ENCODE peak calls at places on chromosomes 6 and 20, in seven cellular contexts. C is stomach; M is pancreas; W is CD8-positive, alpha-beta T cell; U is psoas muscle; Y is esophagus squamous epithelium; A is heart left ventricle. I is an unnamed sample.
A peak's percentile ranks its signal among the peaks of the same experiment; 100 is the strongest.

GRCh38 chr6:48027704-48028435 is 83.1 kb downstream of the PTCHD4 start:
- DNase-seq in C (no peak), M (no peak), W (no peak), U (no peak), Y (no peak), A (no peak), I (no peak)

GRCh38 chr6:89347825-89348224 is 4.7 kb downstream of the UBE2J1 start:
- DNase-seq in C (no peak), M (no peak), W (no peak), U (no peak), Y (no peak), A (peak; percentile 39), I (no peak)

GRCh38 chr6:136927313-136927712 is 5.2 kb downstream of the SLC35D3 start:
- DNase-seq in C (no peak), M (no peak), W (no peak), U (no peak), Y (no peak), A (no peak), I (no peak)

GRCh38 chr6:170347091-170347490 is 40.5 kb downstream of the FAM120B start:
- DNase-seq in C (no peak), M (no peak), W (no peak), U (no peak), Y (no peak), A (no peak), I (no peak)

GRCh38 chr6:144149894-144150672 is at the start of gene STX11:
- DNase-seq in C (peak; percentile 67), M (peak; percentile 54), W (peak; percentile 71), U (peak; percentile 76), Y (no peak), A (peak; percentile 84), I (peak; percentile 56)

GRCh38 chr6:129709451-129709908 is 497 bp downstream of the ARHGAP18 start:
- DNase-seq in C (peak; percentile 38), M (peak; percentile 24), W (no peak), U (no peak), Y (no peak), A (no peak), I (peak; percentile 39)

GRCh38 chr6:167827062-167827587 is 414 bp downstream of the AFDN start:
- DNase-seq in C (peak; percentile 44), M (peak; percentile 70), W (no peak), U (no peak), Y (no peak), A (peak; percentile 43), I (peak; percentile 65)

GRCh38 chr6:149028767-149029405 is 282.1 kb downstream of the UST start:
- DNase-seq in C (peak; percentile 58), M (peak; percentile 46), W (peak; percentile 68), U (no peak), Y (no peak), A (peak; percentile 30), I (peak; percentile 80)

GRCh38 chr20:53664121-53664520 is 70.5 kb upstream of the ZNF217 start:
- DNase-seq in C (peak; percentile 39), M (no peak), W (no peak), U (no peak), Y (no peak), A (no peak), I (no peak)

GRCh38 chr6:157912326-157912725 is 69.3 kb upstream of the SYNJ2 start:
- DNase-seq in C (no peak), M (no peak), W (no peak), U (no peak), Y (no peak), A (no peak), I (no peak)

GRCh38 chr6:15292721-15293302 is 46.9 kb downstream of the JARID2 start:
- DNase-seq in C (no peak), M (no peak), W (no peak), U (no peak), Y (no peak), A (no peak), I (no peak)

GRCh38 chr6:52642381-52642780 is 28.5 kb upstream of the TMEM14A start:
- DNase-seq in C (no peak), M (no peak), W (no peak), U (no peak), Y (no peak), A (no peak), I (no peak)

GRCh38 chr20:13554076-13554475 is 84.7 kb downstream of the TASP1 start:
- DNase-seq in C (no peak), M (no peak), W (no peak), U (no peak), Y (no peak), A (no peak), I (no peak)

GRCh38 chr6:50102676-50103075 is 52.9 kb upstream of the DEFB112 start:
- DNase-seq in C (no peak), M (no peak), W (no peak), U (no peak), Y (no peak), A (no peak), I (no peak)

GRCh38 chr6:65448806-65449397 is 258.1 kb downstream of the EYS start:
- DNase-seq in C (no peak), M (no peak), W (no peak), U (no peak), Y (no peak), A (no peak), I (no peak)

GRCh38 chr6:40112350-40112749 is 178.1 kb upstream of the MOCS1 start:
- DNase-seq in C (no peak), M (no peak), W (no peak), U (no peak), Y (no peak), A (no peak), I (no peak)

DNA sequence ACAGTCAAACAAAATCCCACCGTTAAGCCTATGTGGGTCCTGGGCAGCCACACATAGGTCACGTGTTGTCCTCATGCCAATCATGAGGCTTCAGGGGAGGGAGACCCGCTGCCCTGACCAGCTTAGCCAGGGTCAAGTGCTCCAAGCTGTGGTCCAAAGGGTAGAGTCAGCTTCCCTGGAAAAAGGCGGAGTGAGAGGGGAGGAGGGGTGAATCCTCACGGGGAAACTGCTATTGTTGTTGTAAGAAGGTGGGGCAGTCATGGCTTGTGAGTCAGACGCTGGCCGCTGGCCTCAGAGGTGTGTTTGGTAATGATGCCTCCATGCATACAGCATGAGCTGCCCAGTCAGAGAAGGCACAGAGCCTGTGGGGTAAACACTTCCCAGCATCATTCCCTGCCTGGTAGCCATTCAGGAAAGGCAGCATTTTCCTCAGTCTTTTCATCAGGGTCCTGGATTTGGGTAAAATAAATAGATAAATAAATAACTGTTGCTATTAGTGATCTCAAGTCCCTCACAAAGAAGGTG is 8.7 kb downstream of the CST3 start:
- DNase-seq in C (peak; percentile 70), M (no peak), W (no peak), U (peak; percentile 63), Y (no peak), A (peak; percentile 75), I (no peak)
- H3K27ac ChIP-seq in C (peak overlapping the region; percentile 23), M (no peak overlapping the region), W (no peak overlapping the region), U (peak overlapping the region; percentile 56), Y (peak overlapping the region; percentile 32), A (peak overlapping the region; percentile 57), I (no peak overlapping the region)

GRCh38 chr6:32195652-32195901 is 3.1 kb upstream of the GPSM3 start:
- DNase-seq in C (peak; percentile 100), M (peak; percentile 100), W (peak; percentile 100), U (peak; percentile 100), Y (peak; percentile 100), A (peak; percentile 100), I (peak; percentile 100)
- H3K4me3 ChIP-seq in C (peak overlapping the region; percentile 52), M (peak overlapping the region; percentile 83), W (peak overlapping the region; percentile 85), U (peak overlapping the region; percentile 88), Y (peak overlapping the region; percentile 81), A (no peak overlapping the region), I (peak overlapping the region; percentile 83)

GRCh38 chr6:141470810-141471209 is 661.9 kb upstream of the GJE1 start:
- DNase-seq in C (no peak), M (no peak), W (no peak), U (no peak), Y (no peak), A (no peak), I (no peak)

GRCh38 chr6:141464490-141464889 is 668.2 kb upstream of the GJE1 start:
- DNase-seq in C (no peak), M (no peak), W (no peak), U (no peak), Y (no peak), A (peak; percentile 30), I (no peak)

GRCh38 chr6:141467041-141467440 is 665.7 kb upstream of the GJE1 start:
- DNase-seq in C (no peak), M (no peak), W (no peak), U (no peak), Y (no peak), A (no peak), I (no peak)

GRCh38 chr6:141472123-141472522 is 660.6 kb upstream of the GJE1 start:
- DNase-seq in C (no peak), M (no peak), W (no peak), U (no peak), Y (no peak), A (no peak), I (no peak)

DNA sequence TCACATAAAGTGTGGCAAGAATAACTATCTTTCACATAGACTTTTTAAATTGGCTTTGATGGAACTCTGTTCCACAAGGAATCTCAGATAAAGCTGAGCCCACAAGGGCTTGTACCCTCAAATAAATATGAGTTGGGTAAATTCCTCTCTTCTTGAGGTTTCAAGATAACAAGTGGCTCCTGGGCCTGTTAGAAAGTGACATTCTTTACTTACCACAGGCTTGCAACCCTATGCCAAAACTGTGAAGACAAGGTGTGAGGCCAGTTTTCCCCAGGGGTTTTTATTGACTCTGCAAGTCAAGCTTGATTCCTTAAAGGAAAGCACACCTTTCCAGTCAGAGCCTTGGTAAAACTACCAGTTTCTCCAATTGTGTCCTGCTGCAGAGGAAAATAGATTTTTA is 664.8 kb upstream of the GJE1 start:
- DNase-seq in C (no peak), M (no peak), W (no peak), U (no peak), Y (no peak), A (no peak), I (no peak)
- H3K9me3 ChIP-seq in C (no peaks in the 10 kb centered on the region), M (no peaks in the 10 kb centered on the region), W (no peaks in the 10 kb centered on the region), U (no peaks in the 10 kb centered on the region), Y (no peaks in the 10 kb centered on the region), A (no peaks in the 10 kb centered on the region), I (no peaks in the 10 kb centered on the region)

GRCh38 chr20:41006936-41007871 is 21.4 kb upstream of the TOP1 start:
- DNase-seq in C (no peak), M (no peak), W (no peak), U (no peak), Y (no peak), A (no peak), I (no peak)

GRCh38 chr20:41004561-41005360 is 23.9 kb upstream of the TOP1 start:
- DNase-seq in C (peak; percentile 39), M (no peak), W (no peak), U (peak; percentile 67), Y (no peak), A (no peak), I (no peak)

GRCh38 chr20:41006126-41006935 is 22.3 kb upstream of the TOP1 start:
- DNase-seq in C (no peak), M (peak; percentile 25), W (no peak), U (no peak), Y (no peak), A (no peak), I (no peak)

GRCh38 chr20:41003143-41003932 is 25.3 kb upstream of the TOP1 start:
- DNase-seq in C (peak; percentile 74), M (peak; percentile 71), W (peak; percentile 70), U (peak; percentile 70), Y (peak; percentile 38), A (peak; percentile 72), I (no peak)

DNA sequence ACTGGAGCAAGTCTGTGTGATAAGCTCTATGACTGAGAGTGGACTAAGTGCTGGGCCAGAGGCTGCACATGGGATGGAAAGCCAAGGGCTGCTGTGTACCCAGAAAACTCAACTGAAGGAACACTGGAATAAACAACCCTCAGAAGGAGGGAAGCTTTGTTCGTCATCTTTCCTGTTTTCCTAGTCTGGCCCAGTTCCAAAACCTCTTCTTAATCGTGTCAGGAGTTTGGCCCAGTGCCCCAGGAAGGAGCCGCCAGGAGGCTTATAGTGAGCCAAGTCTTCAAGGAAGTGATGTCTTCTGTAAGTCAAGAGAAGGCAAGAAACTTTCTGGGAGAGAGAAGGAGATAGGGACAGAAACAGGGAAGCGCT is 23.3 kb upstream of the TOP1 start:
- DNase-seq in C (peak; percentile 94), M (peak; percentile 84), W (no peak), U (peak; percentile 82), Y (peak; percentile 40), A (peak; percentile 86), I (peak; percentile 76)
- H3K27ac ChIP-seq in C (peak overlapping the region; percentile 76), M (no peak overlapping the region), W (no peak overlapping the region), U (peak overlapping the region; percentile 62), Y (peak overlapping the region; percentile 90), A (peak overlapping the region; percentile 55), I (peak overlapping the region; percentile 25)